ENCODE peak calls at places on chromosomes 12 and 14, in ten cellular contexts. One of them, this sample, is unnamed.

GRCh38 chr14:53670701-53671100 is 285.9 kb downstream of the BMP4 start:
- DNase-seq in HFF-Myc: no peak
- DNase-seq in GM13977: no peak
- DNase-seq in astrocyte of the spinal cord: peak; percentile 87
- DNase-seq in HFFc6: peak; percentile 77
- DNase-seq in HL-60: no peak
- DNase-seq in upper lobe of right lung: no peak
- DNase-seq in Calu3: no peak
- DNase-seq in tibial artery: no peak
- DNase-seq in A549: no peak
- DNase-seq in this sample: no peak

GRCh38 chr12:78179346-78179745 is 348.7 kb downstream of the NAV3 start:
- DNase-seq in upper lobe of right lung: no peak
- DNase-seq in astrocyte of the spinal cord: no peak
- DNase-seq in Calu3: no peak
- DNase-seq in A549: no peak
- DNase-seq in tibial artery: no peak
- DNase-seq in HFFc6: no peak
- DNase-seq in HFF-Myc: no peak
- DNase-seq in GM13977: no peak
- DNase-seq in HL-60: no peak
- DNase-seq in this sample: no peak

GRCh38 chr12:3490848-3491382 is at the start of gene PRMT8:
- DNase-seq in HFF-Myc: no peak
- DNase-seq in upper lobe of right lung: no peak
- DNase-seq in Calu3: no peak
- DNase-seq in HL-60: no peak
- DNase-seq in HFFc6: no peak
- DNase-seq in GM13977: peak; percentile 39
- DNase-seq in A549: no peak
- DNase-seq in astrocyte of the spinal cord: peak; percentile 3
- DNase-seq in tibial artery: no peak
- DNase-seq in this sample: no peak

GRCh38 chr14:95895720-95896119 is 19.1 kb downstream of the TUNAR start:
- DNase-seq in HFF-Myc: no peak
- DNase-seq in astrocyte of the spinal cord: no peak
- DNase-seq in HL-60: no peak
- DNase-seq in GM13977: peak; percentile 47
- DNase-seq in HFFc6: no peak
- DNase-seq in tibial artery: no peak
- DNase-seq in Calu3: peak; percentile 53
- DNase-seq in upper lobe of right lung: no peak
- DNase-seq in A549: peak; percentile 64
- DNase-seq in this sample: no peak

GRCh38 chr12:89369166-89369565 is 16.9 kb upstream of the DUSP6 start:
- DNase-seq in Calu3: no peak
- DNase-seq in upper lobe of right lung: no peak
- DNase-seq in HL-60: no peak
- DNase-seq in tibial artery: no peak
- DNase-seq in GM13977: no peak
- DNase-seq in astrocyte of the spinal cord: no peak
- DNase-seq in HFFc6: no peak
- DNase-seq in A549: no peak
- DNase-seq in HFF-Myc: no peak
- DNase-seq in this sample: no peak

GRCh38 chr12:25051171-25051570 is 102.3 kb upstream of the BCAT1 start:
- DNase-seq in astrocyte of the spinal cord: no peak
- DNase-seq in HFF-Myc: no peak
- DNase-seq in Calu3: no peak
- DNase-seq in GM13977: no peak
- DNase-seq in upper lobe of right lung: no peak
- DNase-seq in HL-60: peak; percentile 17
- DNase-seq in tibial artery: no peak
- DNase-seq in A549: no peak
- DNase-seq in HFFc6: no peak
- DNase-seq in this sample: no peak

GRCh38 chr12:51941011-51941561 is 10.4 kb upstream of the ACVR1B start:
- DNase-seq in astrocyte of the spinal cord: peak; percentile 51
- DNase-seq in tibial artery: no peak
- DNase-seq in GM13977: no peak
- DNase-seq in HFF-Myc: no peak
- DNase-seq in Calu3: no peak
- DNase-seq in HL-60: no peak
- DNase-seq in upper lobe of right lung: no peak
- DNase-seq in A549: no peak
- DNase-seq in HFFc6: peak; percentile 16
- DNase-seq in this sample: no peak

GRCh38 chr12:89524201-89525001 is at the start of gene GALNT4:
- DNase-seq in upper lobe of right lung: peak; percentile 93
- DNase-seq in GM13977: peak; percentile 89
- DNase-seq in HFF-Myc: peak; percentile 53
- DNase-seq in HFFc6: peak; percentile 80
- DNase-seq in HL-60: peak; percentile 95
- DNase-seq in tibial artery: peak; percentile 90
- DNase-seq in A549: peak; percentile 95
- DNase-seq in astrocyte of the spinal cord: peak; percentile 89
- DNase-seq in Calu3: peak; percentile 94
- DNase-seq in this sample: peak; percentile 65

GRCh38 chr14:72747652-72748051 is 146.2 kb downstream of the DPF3 start:
- DNase-seq in GM13977: no peak
- DNase-seq in Calu3: no peak
- DNase-seq in HFFc6: no peak
- DNase-seq in upper lobe of right lung: no peak
- DNase-seq in tibial artery: no peak
- DNase-seq in astrocyte of the spinal cord: no peak
- DNase-seq in HL-60: no peak
- DNase-seq in HFF-Myc: no peak
- DNase-seq in A549: no peak
- DNase-seq in this sample: no peak

GRCh38 chr14:23550827-23551265 is 719 bp downstream of the ZFHX2 start:
- DNase-seq in HFFc6: no peak
- DNase-seq in astrocyte of the spinal cord: no peak
- DNase-seq in tibial artery: no peak
- DNase-seq in HL-60: no peak
- DNase-seq in upper lobe of right lung: peak; percentile 76
- DNase-seq in GM13977: no peak
- DNase-seq in Calu3: no peak
- DNase-seq in HFF-Myc: no peak
- DNase-seq in A549: peak; percentile 27
- DNase-seq in this sample: no peak

GRCh38 chr14:23551266-23552028 is at the start of gene ZFHX2:
- DNase-seq in Calu3: peak; percentile 94
- DNase-seq in HL-60: peak; percentile 71
- DNase-seq in upper lobe of right lung: peak; percentile 92
- DNase-seq in GM13977: peak; percentile 86
- DNase-seq in HFFc6: peak; percentile 26
- DNase-seq in tibial artery: peak; percentile 74
- DNase-seq in HFF-Myc: no peak
- DNase-seq in A549: peak; percentile 81
- DNase-seq in astrocyte of the spinal cord: peak; percentile 61
- DNase-seq in this sample: peak; percentile 54

GRCh38 chr14:23547924-23548323 is 3.6 kb downstream of the ZFHX2 start:
- DNase-seq in HL-60: no peak
- DNase-seq in tibial artery: no peak
- DNase-seq in A549: no peak
- DNase-seq in Calu3: no peak
- DNase-seq in upper lobe of right lung: no peak
- DNase-seq in astrocyte of the spinal cord: no peak
- DNase-seq in HFFc6: no peak
- DNase-seq in HFF-Myc: no peak
- DNase-seq in GM13977: no peak
- DNase-seq in this sample: no peak

GRCh38 chr14:23548351-23549318 is 2.9 kb downstream of the ZFHX2 start:
- DNase-seq in HFF-Myc: no peak
- DNase-seq in Calu3: no peak
- DNase-seq in HFFc6: peak; percentile 45
- DNase-seq in GM13977: no peak
- DNase-seq in astrocyte of the spinal cord: peak; percentile 53
- DNase-seq in tibial artery: no peak
- DNase-seq in HL-60: no peak
- DNase-seq in upper lobe of right lung: no peak
- DNase-seq in A549: no peak
- DNase-seq in this sample: no peak

DNA sequence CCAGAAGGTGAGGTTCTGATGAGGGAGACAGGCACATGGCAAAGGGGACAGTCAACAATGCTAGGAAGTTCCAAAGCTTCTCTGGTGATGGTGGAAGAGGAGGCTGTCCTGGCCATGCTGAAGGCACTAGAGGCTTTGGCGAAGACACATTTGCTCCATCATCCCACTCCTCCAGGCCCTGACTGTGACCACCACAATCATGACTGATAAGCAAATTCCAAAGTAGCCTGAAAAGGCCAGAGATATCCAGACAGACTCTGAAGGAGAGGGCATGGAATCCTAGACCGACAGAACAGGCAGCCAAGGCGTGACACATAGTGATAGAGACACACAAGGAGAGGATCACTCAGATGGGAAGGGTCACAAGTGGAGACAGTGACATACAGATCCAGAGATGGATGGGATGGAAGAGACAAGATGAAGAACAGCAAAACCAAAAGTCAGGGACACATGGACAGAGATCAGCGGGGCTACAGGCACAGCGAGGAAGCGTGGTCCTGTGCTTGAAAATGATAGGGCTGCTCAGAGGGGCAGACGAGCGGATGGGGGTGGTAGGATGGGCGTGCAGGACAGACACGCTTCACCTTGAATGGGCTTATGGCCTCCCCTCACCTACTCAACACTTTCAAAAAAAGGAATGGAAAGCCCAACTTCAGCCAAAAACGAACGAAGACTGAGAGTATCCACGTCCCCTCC is 1.3 kb downstream of the ZFHX2 start:
- DNase-seq in HL-60: no peak
- DNase-seq in upper lobe of right lung: no peak
- DNase-seq in HFF-Myc: no peak
- DNase-seq in Calu3: no peak
- DNase-seq in GM13977: no peak
- DNase-seq in astrocyte of the spinal cord: no peak
- DNase-seq in tibial artery: no peak
- DNase-seq in HFFc6: no peak
- DNase-seq in A549: no peak
- DNase-seq in this sample: no peak
- TF ChIP-seq CTCF in HL-60: no peak
- TF ChIP-seq CTCF in upper lobe of right lung: no peak
- TF ChIP-seq CTCF in HFF-Myc: no peak
- TF ChIP-seq CTCF in Calu3: no peak
- TF ChIP-seq CTCF in GM13977: no peak
- TF ChIP-seq CTCF in astrocyte of the spinal cord: no peak
- TF ChIP-seq CTCF in tibial artery: no peak
- TF ChIP-seq CTCF in HFFc6: no peak
- TF ChIP-seq CTCF in A549: no peak
- TF ChIP-seq CTCF in this sample: no peak

DNA sequence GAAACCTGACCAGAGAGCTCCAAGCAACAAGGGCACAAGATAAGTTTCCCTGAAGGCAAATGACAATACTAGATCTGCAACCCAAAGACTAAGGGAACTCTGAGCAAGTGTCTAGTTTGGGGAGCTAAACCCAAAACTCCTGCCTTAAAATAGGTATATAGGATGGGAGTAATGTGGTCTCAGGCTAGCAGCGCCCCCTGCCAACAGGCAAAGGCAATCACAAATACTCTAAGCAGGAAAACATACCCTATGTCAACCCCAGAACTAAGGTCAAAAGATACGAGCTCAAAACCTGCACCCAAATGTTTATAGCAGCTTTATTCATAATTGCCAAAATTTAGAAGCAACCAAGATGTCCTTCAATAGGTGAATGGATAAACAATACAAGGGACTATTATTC is 218.8 kb downstream of the ITPR2 start:
- DNase-seq in tibial artery: no peak
- DNase-seq in HL-60: peak; percentile 37
- DNase-seq in HFF-Myc: no peak
- DNase-seq in Calu3: peak; percentile 35
- DNase-seq in upper lobe of right lung: no peak
- DNase-seq in HFFc6: no peak
- DNase-seq in GM13977: no peak
- DNase-seq in A549: no peak
- DNase-seq in astrocyte of the spinal cord: no peak
- DNase-seq in this sample: no peak
- TF ChIP-seq CTCF in tibial artery: peak; percentile 38
- TF ChIP-seq CTCF in HL-60: peak; percentile 27
- TF ChIP-seq CTCF in HFF-Myc: peak; percentile 62
- TF ChIP-seq CTCF in Calu3: peak; percentile 52
- TF ChIP-seq CTCF in upper lobe of right lung: peak; percentile 48
- TF ChIP-seq CTCF in HFFc6: peak; percentile 77
- TF ChIP-seq CTCF in GM13977: peak; percentile 56
- TF ChIP-seq CTCF in A549: peak; percentile 53
- TF ChIP-seq CTCF in astrocyte of the spinal cord: peak; percentile 59
- TF ChIP-seq CTCF in this sample: peak; percentile 16

DNA sequence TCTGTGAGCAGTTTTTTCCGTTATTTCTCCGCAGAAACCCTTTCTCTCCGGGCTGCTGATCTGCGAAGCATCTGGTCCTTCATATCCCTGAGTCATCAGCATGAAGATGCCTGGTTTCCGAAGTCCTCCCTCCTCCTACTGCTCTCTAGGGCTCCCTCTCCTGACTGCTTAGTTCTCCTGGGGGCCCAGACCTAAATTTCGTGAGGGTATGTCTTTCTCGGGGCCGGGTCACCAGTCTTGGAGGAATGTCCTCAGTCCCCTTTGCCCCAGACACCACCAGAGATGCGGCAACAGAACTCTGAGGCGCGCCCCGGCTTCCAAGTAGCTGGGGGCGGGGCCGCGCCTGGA is 622 bp upstream of the BICDL1 start:
- DNase-seq in Calu3: no peak
- DNase-seq in HL-60: peak; percentile 3
- DNase-seq in GM13977: no peak
- DNase-seq in astrocyte of the spinal cord: peak; percentile 24
- DNase-seq in HFFc6: peak; percentile 29
- DNase-seq in HFF-Myc: peak; percentile 31
- DNase-seq in tibial artery: no peak
- DNase-seq in upper lobe of right lung: no peak
- DNase-seq in A549: peak; percentile 59
- DNase-seq in this sample: no peak
- TF ChIP-seq CTCF in Calu3: no peak
- TF ChIP-seq CTCF in HL-60: no peak
- TF ChIP-seq CTCF in GM13977: no peak
- TF ChIP-seq CTCF in astrocyte of the spinal cord: peak; percentile 40
- TF ChIP-seq CTCF in HFFc6: peak; percentile 44
- TF ChIP-seq CTCF in HFF-Myc: peak; percentile 42
- TF ChIP-seq CTCF in tibial artery: no peak
- TF ChIP-seq CTCF in upper lobe of right lung: no peak
- TF ChIP-seq CTCF in A549: peak; percentile 44
- TF ChIP-seq CTCF in this sample: no peak

DNA sequence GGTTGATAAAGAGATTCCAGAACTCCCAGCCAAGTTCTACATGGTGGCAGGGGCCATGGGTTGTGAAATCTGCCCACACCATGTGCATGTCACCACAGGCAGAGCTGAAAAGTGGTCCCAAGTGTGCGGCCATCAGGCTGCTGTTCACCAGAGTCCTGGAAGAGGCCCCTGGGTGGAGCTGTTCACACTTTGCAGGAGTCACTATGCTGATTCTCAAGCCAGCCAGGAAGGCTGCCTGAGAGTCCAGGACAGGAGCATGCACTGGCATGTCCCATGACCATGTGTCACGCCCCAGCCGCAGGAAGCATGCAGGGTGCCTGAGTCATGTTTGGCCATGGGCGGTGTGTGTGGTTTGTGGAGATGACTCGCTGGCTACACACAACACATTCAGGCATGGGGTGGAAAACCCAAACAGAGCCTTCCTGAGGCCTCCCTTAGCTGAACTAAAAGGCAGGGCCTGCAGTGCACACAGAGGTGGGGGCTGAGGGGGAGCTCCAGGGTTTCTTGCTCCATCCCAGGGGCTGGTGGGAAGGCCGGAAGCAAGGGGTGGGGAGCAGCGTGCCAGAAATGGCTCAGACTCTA is 19.5 kb downstream of the ABCB9 start:
- DNase-seq in astrocyte of the spinal cord: peak; percentile 99
- DNase-seq in GM13977: peak; percentile 81
- DNase-seq in HL-60: peak; percentile 90
- DNase-seq in Calu3: peak; percentile 96
- DNase-seq in HFF-Myc: peak; percentile 98
- DNase-seq in tibial artery: peak; percentile 97
- DNase-seq in upper lobe of right lung: peak; percentile 91
- DNase-seq in HFFc6: peak; percentile 100
- DNase-seq in A549: peak; percentile 96
- DNase-seq in this sample: peak; percentile 84
- TF ChIP-seq CTCF in astrocyte of the spinal cord: peak; percentile 51
- TF ChIP-seq CTCF in GM13977: no peak
- TF ChIP-seq CTCF in HL-60: peak; percentile 5
- TF ChIP-seq CTCF in Calu3: peak; percentile 43
- TF ChIP-seq CTCF in HFF-Myc: peak; percentile 52
- TF ChIP-seq CTCF in tibial artery: peak; percentile 17
- TF ChIP-seq CTCF in upper lobe of right lung: peak; percentile 36
- TF ChIP-seq CTCF in HFFc6: peak; percentile 74
- TF ChIP-seq CTCF in A549: peak; percentile 16
- TF ChIP-seq CTCF in this sample: no peak

This sample was measured in natural killer cell.